ENCODE peak calls at places on chromosomes 5 and 9, in four cellular contexts. J is cardiac septum, E is NCI-H187, V is NCI-H1092. X is an unnamed sample.

GRCh38 chr9:99366183-99366582 is 144.1 kb downstream of the SEC61B start:
- DNase-seq in J (peak), E (no peak), V (no peak), X (no peak)

GRCh38 chr9:93154293-93154903 is 20.3 kb upstream of the NINJ1 start:
- DNase-seq in J (no peak), E (no peak), V (peak), X (no peak)

GRCh38 chr5:159695741-159696294 is 220.5 kb upstream of the ADRA1B start:
- DNase-seq in J (no peak), E (no peak), V (no peak), X (no peak)

GRCh38 chr5:124527220-124527991 is 219.0 kb downstream of the ZNF608 start:
- DNase-seq in J (no peak), E (no peak), V (no peak), X (no peak)

GRCh38 chr9:86034863-86035734 is 64.3 kb downstream of the GOLM1 start:
- DNase-seq in J (no peak), E (no peak), V (peak), X (peak)

GRCh38 chr5:33362915-33363314 is 77.8 kb upstream of the TARS1 start:
- DNase-seq in J (no peak), E (no peak), V (no peak), X (no peak)

GRCh38 chr5:173029499-173029921 is 26.6 kb upstream of the CREBRF start:
- DNase-seq in J (no peak), E (no peak), V (no peak), X (no peak)

GRCh38 chr5:151005975-151006576 is 14.3 kb upstream of the GPX3 start:
- DNase-seq in J (no peak), E (no peak), V (no peak), X (no peak)

GRCh38 chr9:134176599-134176968 is 12.2 kb upstream of the RNU6ATAC start:
- DNase-seq in J (no peak), E (no peak), V (no peak), X (no peak)

GRCh38 chr9:136615631-136616306 is 46.9 kb upstream of the EGFL7 start:
- DNase-seq in J (no peak), E (no peak), V (no peak), X (no peak)

GRCh38 chr5:9739135-9739534 is 109.0 kb upstream of the TAS2R1 start:
- DNase-seq in J (no peak), E (no peak), V (no peak), X (no peak)

GRCh38 chr9:37978983-37979382 is 75.1 kb upstream of the SLC25A51 start:
- DNase-seq in J (no peak), E (no peak), V (no peak), X (no peak)

GRCh38 chr5:87195104-87195581 is 72.5 kb upstream of the RASA1 start:
- DNase-seq in J (no peak), E (no peak), V (no peak), X (no peak)

GRCh38 chr5:134227786-134228185 is 1.9 kb upstream of the PPP2CA start:
- DNase-seq in J (no peak), E (no peak), V (no peak), X (no peak)

GRCh38 chr9:95726756-95727155 is 148.7 kb upstream of the ERCC6L2 start:
- DNase-seq in J (no peak), E (no peak), V (peak), X (no peak)

GRCh38 chr5:1322955-1323802 is 21.7 kb downstream of the CLPTM1L start:
- DNase-seq in J (peak), E (no peak), V (no peak), X (no peak)

GRCh38 chr5:20958641-20959040 is 970.6 kb upstream of the CDH18 start:
- DNase-seq in J (no peak), E (no peak), V (no peak), X (no peak)

GRCh38 chr5:7904170-7904569 is 35.2 kb downstream of the MTRR start:
- DNase-seq in J (no peak), E (no peak), V (no peak), X (no peak)